ENCODE peak calls at places on chromosomes 2 and 18, in seven cellular contexts. O, Y, F, R, N, C and J are unnamed samples.

GRCh38 chr2:147416099-147416498 is 428.7 kb upstream of the ACVR2A start:
- DNase-seq in O (no peak), Y (no peak), F (no peak), R (no peak), N (no peak), C (no peak), J (peak)

GRCh38 chr2:129936334-129936934 is 43.0 kb upstream of the RAB6C start:
- DNase-seq in O (no peak), Y (no peak), F (no peak), R (no peak), N (no peak), C (no peak), J (no peak)

GRCh38 chr2:27016801-27017325 is 15.9 kb upstream of the TMEM214 start:
- DNase-seq in O (peak), Y (no peak), F (peak), R (peak), N (peak), C (peak), J (peak)

GRCh38 chr18:57059366-57059765 is 87.5 kb upstream of the BOD1L2 start:
- DNase-seq in O (no peak), Y (no peak), F (no peak), R (no peak), N (no peak), C (no peak), J (no peak)

GRCh38 chr2:56009758-56010534 is 86.4 kb upstream of the EFEMP1 start:
- DNase-seq in O (no peak), Y (no peak), F (no peak), R (no peak), N (no peak), C (no peak), J (peak)

GRCh38 chr18:36419913-36420531 is 122.5 kb downstream of the FHOD3 start:
- DNase-seq in O (no peak), Y (no peak), F (no peak), R (no peak), N (peak), C (peak), J (peak)

GRCh38 chr2:217065695-217066405 is 206.0 kb upstream of the TNP1 start:
- DNase-seq in O (no peak), Y (no peak), F (no peak), R (no peak), N (no peak), C (peak), J (no peak)

GRCh38 chr2:242085941-242086621 is 216.6 kb downstream of the RTP5 start:
- DNase-seq in O (no peak), Y (peak), F (no peak), R (no peak), N (no peak), C (peak), J (peak)

GRCh38 chr2:107591541-107591940 is 235.2 kb upstream of the RGPD4 start:
- DNase-seq in O (no peak), Y (no peak), F (no peak), R (no peak), N (no peak), C (no peak), J (no peak)

GRCh38 chr18:10495936-10496335 is 29.9 kb upstream of the NAPG start:
- DNase-seq in O (no peak), Y (no peak), F (no peak), R (no peak), N (no peak), C (no peak), J (no peak)

GRCh38 chr2:61645911-61646310 is 107.8 kb upstream of the XPO1 start:
- DNase-seq in O (no peak), Y (no peak), F (no peak), R (no peak), N (no peak), C (peak), J (no peak)

GRCh38 chr2:232976176-232976575 is 36.9 kb downstream of the NGEF start:
- DNase-seq in O (no peak), Y (no peak), F (no peak), R (no peak), N (no peak), C (no peak), J (no peak)

GRCh38 chr18:60202702-60203101 is 169.9 kb downstream of the MC4R start:
- DNase-seq in O (no peak), Y (no peak), F (no peak), R (no peak), N (no peak), C (no peak), J (no peak)

GRCh38 chr2:239198221-239198620 is 202.6 kb downstream of the HDAC4 start:
- DNase-seq in O (no peak), Y (no peak), F (no peak), R (no peak), N (no peak), C (no peak), J (no peak)

GRCh38 chr2:196324212-196324611 is 152.8 kb upstream of the STK17B start:
- DNase-seq in O (no peak), Y (no peak), F (no peak), R (no peak), N (no peak), C (no peak), J (peak)

GRCh38 chr18:37235583-37235982 is 330.0 kb downstream of the CELF4 start:
- DNase-seq in O (no peak), Y (no peak), F (no peak), R (no peak), N (no peak), C (no peak), J (no peak)